ENCODE peak calls at places on chromosomes 7 and 10, in six cellular contexts. X is astrocyte of the hippocampus; I is Kasumi-1; P is T1000; V is activated gamma-delta T cell treated with anti-CD3 and anti-CD28 coated beads, Interleukin-2, amount 50 U/mL, for 16 hours; L is GM10248. O is an unnamed sample.
A peak's percentile ranks its signal among the peaks of the same experiment; 100 is the strongest.

GRCh38 chr7:33250421-33250827 is 121.1 kb downstream of the BBS9 start:
- DNase-seq in V (no peak), I (no peak), X (peak; percentile 80), L (no peak), P (no peak), O (no peak)

GRCh38 chr10:86045896-86046295 is 320.7 kb downstream of the GRID1 start:
- DNase-seq in X (no peak), V (no peak), I (no peak), P (no peak), L (no peak), O (no peak)

GRCh38 chr10:60916025-60916424 is 28.0 kb downstream of the RHOBTB1 start:
- DNase-seq in P (no peak), I (no peak), X (no peak), L (no peak), V (no peak), O (no peak)

GRCh38 chr10:43257210-43258031 is 9.4 kb downstream of the RASGEF1A start:
- DNase-seq in X (no peak), V (no peak), L (peak; percentile 14), I (no peak), P (no peak), O (no peak)

GRCh38 chr10:74825033-74825370 is 1.4 kb upstream of the KAT6B start:
- DNase-seq in P (no peak), L (peak; percentile 60), I (peak; percentile 82), X (peak; percentile 60), V (peak; percentile 38), O (no peak)

GRCh38 chr7:154832557-154833138 is 170.3 kb downstream of the PAXIP1 start:
- DNase-seq in I (peak; percentile 8), L (peak; percentile 37), P (no peak), X (peak; percentile 32), V (no peak), O (no peak)

GRCh38 chr7:141258559-141258958 is 184.7 kb downstream of the TMEM178B start:
- DNase-seq in I (no peak), P (no peak), V (no peak), X (no peak), L (no peak), O (no peak)

GRCh38 chr7:155589001-155589980 is 42.9 kb upstream of the CNPY1 start:
- DNase-seq in P (no peak), I (no peak), L (no peak), V (no peak), X (no peak), O (no peak)

GRCh38 chr7:50142421-50143113 is 49.5 kb upstream of the ZPBP start:
- DNase-seq in X (peak; percentile 46), V (no peak), L (no peak), P (no peak), I (peak; percentile 85), O (no peak)

GRCh38 chr7:101119876-101120275 is 7.0 kb upstream of the SERPINE1 start:
- DNase-seq in L (no peak), V (no peak), P (no peak), I (no peak), X (peak; percentile 79), O (no peak)

GRCh38 chr7:131947661-131948060 is 391.2 kb upstream of the PODXL start:
- DNase-seq in I (no peak), V (no peak), L (no peak), X (no peak), P (no peak), O (no peak)

GRCh38 chr10:125064681-125065492 is 95.5 kb downstream of the CTBP2 start:
- DNase-seq in V (no peak), P (no peak), I (peak; percentile 42), X (peak; percentile 90), L (peak; percentile 84), O (no peak)

GRCh38 chr7:157471259-157472125 is 134.7 kb downstream of the DNAJB6 start:
- DNase-seq in L (no peak), P (no peak), X (no peak), V (no peak), I (no peak), O (no peak)

GRCh38 chr7:112759905-112760304 is 30.3 kb downstream of the TMEM168 start:
- DNase-seq in V (no peak), X (no peak), L (no peak), I (no peak), P (no peak), O (peak; percentile 4)

GRCh38 chr7:134693256-134693655 is 46.6 kb downstream of the BPGM start:
- DNase-seq in L (no peak), I (no peak), V (no peak), P (peak; percentile 65), X (peak; percentile 91), O (peak; percentile 87)

GRCh38 chr7:125485223-125485622 is 555.6 kb upstream of the POT1 start:
- DNase-seq in P (no peak), V (no peak), I (no peak), X (no peak), L (no peak), O (no peak)

GRCh38 chr10:66924674-66925345 is 1.0 kb upstream of the LRRTM3 start:
- DNase-seq in X (no peak), P (no peak), V (no peak), L (no peak), I (no peak), O (no peak)

GRCh38 chr10:124944982-124945381 is 3.1 kb downstream of the ZRANB1 start:
- DNase-seq in P (no peak), L (no peak), I (no peak), X (peak; percentile 29), V (no peak), O (no peak)

GRCh38 chr7:94330474-94331027 is 64.1 kb upstream of the COL1A2 start:
- DNase-seq in I (no peak), L (no peak), V (no peak), P (no peak), X (no peak), O (no peak)

GRCh38 chr10:115937756-115938032 is 335.3 kb downstream of the GFRA1 start:
- DNase-seq in I (no peak), P (no peak), L (no peak), V (no peak), X (no peak), O (no peak)

GRCh38 chr10:76257816-76258215 is 826.4 kb downstream of the LRMDA start:
- DNase-seq in L (no peak), P (no peak), V (no peak), X (no peak), I (no peak), O (no peak)

GRCh38 chr10:34598972-34599371 is 216.1 kb downstream of the PARD3 start:
- DNase-seq in I (no peak), P (no peak), L (no peak), X (no peak), V (no peak), O (no peak)

GRCh38 chr10:26259341-26259740 is 42.8 kb downstream of the GAD2 start:
- DNase-seq in V (no peak), L (no peak), X (peak; percentile 32), P (no peak), I (no peak), O (no peak)

O was measured in brain pericyte.